ENCODE peak calls at places on chromosome 1, in seven cellular contexts. One of them, this sample, is unnamed.

GRCh38 chr1:77889240-77889637 is 815 bp downstream of the NEXN start:
- DNase-seq in effector memory CD4-positive, alpha-beta T cell: no peak
- DNase-seq in AG04449: no peak
- DNase-seq in brain microvascular endothelial cell: peak; percentile 17
- DNase-seq in neural progenitor cell: peak; percentile 52
- DNase-seq in adrenal gland: no peak
- DNase-seq in aorta: no peak
- DNase-seq in this sample: no peak

GRCh38 chr1:85322655-85323054 is 46.2 kb upstream of the BCL10 start:
- DNase-seq in effector memory CD4-positive, alpha-beta T cell: no peak
- DNase-seq in neural progenitor cell: no peak
- DNase-seq in brain microvascular endothelial cell: no peak
- DNase-seq in AG04449: no peak
- DNase-seq in aorta: no peak
- DNase-seq in adrenal gland: no peak
- DNase-seq in this sample: no peak

GRCh38 chr1:107389410-107390075 is 248.7 kb downstream of the NTNG1 start:
- DNase-seq in aorta: no peak
- DNase-seq in effector memory CD4-positive, alpha-beta T cell: no peak
- DNase-seq in neural progenitor cell: no peak
- DNase-seq in brain microvascular endothelial cell: no peak
- DNase-seq in AG04449: no peak
- DNase-seq in adrenal gland: no peak
- DNase-seq in this sample: no peak

GRCh38 chr1:1419812-1420653 is 1.0 kb downstream of the ANKRD65 start:
- DNase-seq in effector memory CD4-positive, alpha-beta T cell: no peak
- DNase-seq in AG04449: no peak
- DNase-seq in brain microvascular endothelial cell: no peak
- DNase-seq in aorta: peak; percentile 45
- DNase-seq in neural progenitor cell: peak; percentile 55
- DNase-seq in adrenal gland: no peak
- DNase-seq in this sample: no peak

GRCh38 chr1:224707849-224708725 is 92.0 kb downstream of the CNIH3 start:
- DNase-seq in aorta: no peak
- DNase-seq in effector memory CD4-positive, alpha-beta T cell: no peak
- DNase-seq in neural progenitor cell: no peak
- DNase-seq in adrenal gland: peak; percentile 74
- DNase-seq in brain microvascular endothelial cell: peak; percentile 55
- DNase-seq in AG04449: peak; percentile 33
- DNase-seq in this sample: no peak

GRCh38 chr1:7587726-7588456 is 183.2 kb upstream of the VAMP3 start:
- DNase-seq in neural progenitor cell: no peak
- DNase-seq in brain microvascular endothelial cell: no peak
- DNase-seq in AG04449: no peak
- DNase-seq in effector memory CD4-positive, alpha-beta T cell: no peak
- DNase-seq in aorta: peak; percentile 24
- DNase-seq in adrenal gland: no peak
- DNase-seq in this sample: no peak

GRCh38 chr1:109530457-109531204 is 9.0 kb upstream of the GPR61 start:
- DNase-seq in neural progenitor cell: peak; percentile 57
- DNase-seq in adrenal gland: no peak
- DNase-seq in aorta: no peak
- DNase-seq in effector memory CD4-positive, alpha-beta T cell: no peak
- DNase-seq in AG04449: no peak
- DNase-seq in brain microvascular endothelial cell: no peak
- DNase-seq in this sample: no peak

GRCh38 chr1:44045064-44045463 is 13.8 kb upstream of the SLC6A9 start:
- DNase-seq in AG04449: no peak
- DNase-seq in neural progenitor cell: no peak
- DNase-seq in aorta: no peak
- DNase-seq in brain microvascular endothelial cell: no peak
- DNase-seq in effector memory CD4-positive, alpha-beta T cell: no peak
- DNase-seq in adrenal gland: no peak
- DNase-seq in this sample: no peak

GRCh38 chr1:51515982-51516638 is 3.0 kb downstream of the EPS15 start:
- DNase-seq in adrenal gland: no peak
- DNase-seq in effector memory CD4-positive, alpha-beta T cell: no peak
- DNase-seq in aorta: no peak
- DNase-seq in brain microvascular endothelial cell: no peak
- DNase-seq in neural progenitor cell: no peak
- DNase-seq in AG04449: no peak
- DNase-seq in this sample: no peak

GRCh38 chr1:206544562-206545257 is 37.4 kb downstream of the RASSF5 start:
- DNase-seq in neural progenitor cell: peak; percentile 82
- DNase-seq in brain microvascular endothelial cell: peak; percentile 18
- DNase-seq in AG04449: no peak
- DNase-seq in aorta: peak; percentile 74
- DNase-seq in effector memory CD4-positive, alpha-beta T cell: peak; percentile 79
- DNase-seq in adrenal gland: peak; percentile 60
- DNase-seq in this sample: peak; percentile 85

GRCh38 chr1:155961937-155962336 is 16.4 kb downstream of the ARHGEF2 start:
- DNase-seq in neural progenitor cell: no peak
- DNase-seq in effector memory CD4-positive, alpha-beta T cell: no peak
- DNase-seq in adrenal gland: no peak
- DNase-seq in AG04449: peak; percentile 74
- DNase-seq in aorta: peak; percentile 94
- DNase-seq in brain microvascular endothelial cell: peak; percentile 96
- DNase-seq in this sample: no peak

GRCh38 chr1:201089621-201090020 is 22.6 kb downstream of the CACNA1S start:
- DNase-seq in effector memory CD4-positive, alpha-beta T cell: no peak
- DNase-seq in brain microvascular endothelial cell: no peak
- DNase-seq in neural progenitor cell: peak; percentile 61
- DNase-seq in aorta: no peak
- DNase-seq in AG04449: no peak
- DNase-seq in adrenal gland: no peak
- DNase-seq in this sample: no peak

GRCh38 chr1:53410100-53410541 is 49.1 kb upstream of the DMRTB1 start:
- DNase-seq in adrenal gland: no peak
- DNase-seq in brain microvascular endothelial cell: peak; percentile 46
- DNase-seq in aorta: no peak
- DNase-seq in neural progenitor cell: no peak
- DNase-seq in effector memory CD4-positive, alpha-beta T cell: no peak
- DNase-seq in AG04449: no peak
- DNase-seq in this sample: no peak

GRCh38 chr1:119451158-119451557 is 36.2 kb downstream of the HSD3B2 start:
- DNase-seq in AG04449: no peak
- DNase-seq in adrenal gland: no peak
- DNase-seq in aorta: no peak
- DNase-seq in brain microvascular endothelial cell: no peak
- DNase-seq in effector memory CD4-positive, alpha-beta T cell: no peak
- DNase-seq in neural progenitor cell: peak; percentile 64
- DNase-seq in this sample: no peak

GRCh38 chr1:97901017-97901658 is 19.7 kb downstream of the DPYD start:
- DNase-seq in adrenal gland: no peak
- DNase-seq in effector memory CD4-positive, alpha-beta T cell: no peak
- DNase-seq in AG04449: no peak
- DNase-seq in brain microvascular endothelial cell: no peak
- DNase-seq in neural progenitor cell: no peak
- DNase-seq in aorta: no peak
- DNase-seq in this sample: no peak

GRCh38 chr1:29490204-29490934 is 254.0 kb downstream of the PTPRU start:
- DNase-seq in brain microvascular endothelial cell: no peak
- DNase-seq in neural progenitor cell: no peak
- DNase-seq in adrenal gland: no peak
- DNase-seq in aorta: no peak
- DNase-seq in AG04449: no peak
- DNase-seq in effector memory CD4-positive, alpha-beta T cell: no peak
- DNase-seq in this sample: no peak

GRCh38 chr1:235302143-235302542 is 25.8 kb downstream of the ARID4B start:
- DNase-seq in effector memory CD4-positive, alpha-beta T cell: no peak
- DNase-seq in adrenal gland: no peak
- DNase-seq in aorta: no peak
- DNase-seq in AG04449: no peak
- DNase-seq in neural progenitor cell: no peak
- DNase-seq in brain microvascular endothelial cell: no peak
- DNase-seq in this sample: no peak

GRCh38 chr1:235307158-235308124 is 20.5 kb downstream of the ARID4B start:
- DNase-seq in neural progenitor cell: no peak
- DNase-seq in aorta: no peak
- DNase-seq in adrenal gland: no peak
- DNase-seq in brain microvascular endothelial cell: no peak
- DNase-seq in AG04449: no peak
- DNase-seq in effector memory CD4-positive, alpha-beta T cell: no peak
- DNase-seq in this sample: no peak

GRCh38 chr1:235298772-235299513 is 29.0 kb downstream of the ARID4B start:
- DNase-seq in effector memory CD4-positive, alpha-beta T cell: no peak
- DNase-seq in aorta: no peak
- DNase-seq in AG04449: no peak
- DNase-seq in neural progenitor cell: no peak
- DNase-seq in adrenal gland: no peak
- DNase-seq in brain microvascular endothelial cell: no peak
- DNase-seq in this sample: no peak

GRCh38 chr1:235299514-235299858 is 28.5 kb downstream of the ARID4B start:
- DNase-seq in effector memory CD4-positive, alpha-beta T cell: no peak
- DNase-seq in adrenal gland: no peak
- DNase-seq in neural progenitor cell: no peak
- DNase-seq in AG04449: no peak
- DNase-seq in brain microvascular endothelial cell: no peak
- DNase-seq in aorta: no peak
- DNase-seq in this sample: no peak

DNA sequence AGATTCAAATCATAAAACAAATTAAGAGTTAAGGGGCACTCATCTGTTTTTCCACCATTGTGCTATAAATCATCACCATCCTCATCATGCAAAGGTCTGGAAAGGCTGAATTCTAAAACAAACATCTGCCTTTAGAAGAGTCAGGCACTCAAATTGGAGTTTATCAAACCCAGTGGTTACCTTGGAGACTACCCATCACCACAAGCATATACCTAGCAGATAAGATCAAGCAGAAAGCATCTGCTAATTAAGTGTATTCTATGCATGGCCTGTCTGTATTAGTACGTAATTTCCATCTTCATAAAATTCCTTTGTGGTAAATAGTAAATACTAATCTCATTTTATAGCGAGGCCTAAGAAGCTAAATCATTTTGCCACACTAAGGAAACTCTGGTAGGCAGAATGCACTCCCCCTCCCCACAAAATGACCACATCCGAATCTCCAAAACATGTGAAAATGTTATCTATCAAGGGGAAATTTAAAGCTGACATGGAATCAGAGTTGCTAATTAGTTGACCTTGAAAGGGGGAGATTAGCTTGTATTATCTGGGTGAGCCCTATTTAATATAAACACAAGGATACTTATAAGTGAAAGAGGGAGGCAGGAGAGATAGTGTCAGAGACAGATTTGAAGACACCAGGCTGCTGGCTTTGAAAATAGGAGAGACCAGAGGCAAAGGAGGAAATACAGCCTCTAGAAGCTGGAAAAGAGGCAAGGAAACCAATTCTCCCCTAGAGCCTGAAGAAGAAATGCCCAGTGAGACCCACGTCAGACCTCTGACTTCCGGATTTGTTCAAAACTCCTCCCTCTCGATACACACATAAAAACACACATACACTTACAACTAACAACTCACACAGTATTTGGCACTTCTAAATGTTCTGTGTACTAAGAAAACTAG is 23.2 kb downstream of the ARID4B start:
- DNase-seq in brain microvascular endothelial cell: no peak
- DNase-seq in adrenal gland: no peak
- DNase-seq in neural progenitor cell: no peak
- DNase-seq in effector memory CD4-positive, alpha-beta T cell: peak; percentile 43
- DNase-seq in aorta: no peak
- DNase-seq in AG04449: no peak
- DNase-seq in this sample: no peak
- H3K4me3 ChIP-seq in brain microvascular endothelial cell: no peak overlapping the region
- H3K4me3 ChIP-seq in adrenal gland: no peak overlapping the region
- H3K4me3 ChIP-seq in neural progenitor cell: no peak overlapping the region
- H3K4me3 ChIP-seq in effector memory CD4-positive, alpha-beta T cell: no peak overlapping the region
- H3K4me3 ChIP-seq in aorta: no peak overlapping the region
- H3K4me3 ChIP-seq in AG04449: no peak overlapping the region
- H3K4me3 ChIP-seq in this sample: no peak overlapping the region

DNA sequence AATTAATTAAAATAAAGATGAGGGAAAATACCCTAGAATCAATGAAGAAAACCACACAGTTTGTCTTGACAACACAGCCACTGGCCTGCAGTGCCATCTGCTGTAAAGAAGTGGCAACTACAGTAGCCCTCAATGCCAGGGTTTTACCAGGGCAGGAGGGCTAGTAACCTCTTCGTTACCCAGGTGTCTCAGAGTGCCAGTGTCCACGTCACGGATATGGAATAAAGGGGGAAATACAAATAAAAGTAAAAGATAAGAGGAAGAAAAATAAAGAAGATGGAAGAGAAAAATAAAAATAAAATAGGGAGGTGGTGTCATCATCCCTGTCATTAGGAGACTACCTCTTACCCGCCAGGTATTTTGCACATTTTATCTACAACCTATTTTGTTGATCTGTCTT is 14.2 kb upstream of the SLC44A3 start:
- DNase-seq in brain microvascular endothelial cell: peak; percentile 45
- DNase-seq in effector memory CD4-positive, alpha-beta T cell: peak; percentile 33
- DNase-seq in neural progenitor cell: peak; percentile 72
- DNase-seq in adrenal gland: peak; percentile 46
- DNase-seq in AG04449: no peak
- DNase-seq in aorta: no peak
- DNase-seq in this sample: peak; percentile 71
- H3K4me3 ChIP-seq in brain microvascular endothelial cell: peak overlapping the region; percentile 30
- H3K4me3 ChIP-seq in effector memory CD4-positive, alpha-beta T cell: no peak overlapping the region
- H3K4me3 ChIP-seq in neural progenitor cell: no peak overlapping the region
- H3K4me3 ChIP-seq in adrenal gland: no peak overlapping the region
- H3K4me3 ChIP-seq in AG04449: peak overlapping the region; percentile 0
- H3K4me3 ChIP-seq in aorta: no peak overlapping the region
- H3K4me3 ChIP-seq in this sample: no peak overlapping the region

DNA sequence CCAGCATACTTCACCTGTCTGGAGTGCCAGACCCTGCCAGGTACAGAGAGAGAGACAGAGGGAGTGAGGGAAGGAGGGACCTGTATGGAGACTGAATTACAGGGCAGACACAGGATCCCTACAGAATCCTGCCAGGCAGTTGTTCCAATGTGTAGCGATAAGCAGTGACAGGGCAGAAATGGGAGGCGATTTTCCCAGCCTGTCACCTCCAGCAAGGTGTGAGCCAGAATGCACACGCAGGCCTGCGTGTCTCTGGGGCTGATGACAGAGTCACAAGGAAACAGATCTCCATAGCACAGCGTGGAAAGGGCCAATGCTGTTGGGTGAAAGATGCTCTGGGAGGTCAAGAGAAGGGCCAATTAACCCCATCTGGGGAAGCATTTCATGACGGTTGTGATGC is 111.3 kb downstream of the HIVEP3 start:
- DNase-seq in AG04449: no peak
- DNase-seq in neural progenitor cell: no peak
- DNase-seq in aorta: no peak
- DNase-seq in adrenal gland: no peak
- DNase-seq in brain microvascular endothelial cell: no peak
- DNase-seq in effector memory CD4-positive, alpha-beta T cell: no peak
- DNase-seq in this sample: no peak
- H3K4me3 ChIP-seq in AG04449: no peak overlapping the region
- H3K4me3 ChIP-seq in neural progenitor cell: no peak overlapping the region
- H3K4me3 ChIP-seq in aorta: no peak overlapping the region
- H3K4me3 ChIP-seq in adrenal gland: no peak overlapping the region
- H3K4me3 ChIP-seq in brain microvascular endothelial cell: no peak overlapping the region
- H3K4me3 ChIP-seq in effector memory CD4-positive, alpha-beta T cell: no peak overlapping the region
- H3K4me3 ChIP-seq in this sample: no peak overlapping the region

GRCh38 chr1:234302334-234302962 is 70.8 kb upstream of the COA6 start:
- DNase-seq in AG04449: no peak
- DNase-seq in aorta: no peak
- DNase-seq in adrenal gland: no peak
- DNase-seq in neural progenitor cell: no peak
- DNase-seq in effector memory CD4-positive, alpha-beta T cell: no peak
- DNase-seq in brain microvascular endothelial cell: no peak
- DNase-seq in this sample: no peak
- H3K4me3 ChIP-seq in AG04449: no peak overlapping the region
- H3K4me3 ChIP-seq in aorta: no peak overlapping the region
- H3K4me3 ChIP-seq in adrenal gland: no peak overlapping the region
- H3K4me3 ChIP-seq in neural progenitor cell: no peak overlapping the region
- H3K4me3 ChIP-seq in effector memory CD4-positive, alpha-beta T cell: no peak overlapping the region
- H3K4me3 ChIP-seq in brain microvascular endothelial cell: no peak overlapping the region
- H3K4me3 ChIP-seq in this sample: no peak overlapping the region